ENCODE peak calls at places on chromosome 12, in six cellular contexts. One of them, this sample, is unnamed.

GRCh38 chr12:27337376-27337775 is 4.7 kb downstream of the BMAL2 start:
- DNase-seq in WERI-Rb-1: peak; percentile 29
- DNase-seq in adrenal gland: no peak
- DNase-seq in suprapubic skin: no peak
- DNase-seq in heart left ventricle: no peak
- DNase-seq in MG63: no peak
- DNase-seq in this sample: no peak

GRCh38 chr12:46450279-46450748 is 77.7 kb upstream of the SLC38A2 start:
- DNase-seq in suprapubic skin: peak; percentile 80
- DNase-seq in WERI-Rb-1: no peak
- DNase-seq in MG63: no peak
- DNase-seq in adrenal gland: peak; percentile 64
- DNase-seq in heart left ventricle: peak; percentile 79
- DNase-seq in this sample: no peak

GRCh38 chr12:19992311-19992710 is 376.0 kb upstream of the PDE3A start:
- DNase-seq in heart left ventricle: no peak
- DNase-seq in MG63: no peak
- DNase-seq in WERI-Rb-1: no peak
- DNase-seq in adrenal gland: no peak
- DNase-seq in suprapubic skin: no peak
- DNase-seq in this sample: no peak

GRCh38 chr12:76518699-76519098 is 40.9 kb downstream of the OSBPL8 start:
- DNase-seq in MG63: no peak
- DNase-seq in suprapubic skin: no peak
- DNase-seq in heart left ventricle: no peak
- DNase-seq in adrenal gland: no peak
- DNase-seq in WERI-Rb-1: no peak
- DNase-seq in this sample: no peak

GRCh38 chr12:130161261-130162231 is 718 bp upstream of the FZD10 start:
- DNase-seq in heart left ventricle: no peak
- DNase-seq in suprapubic skin: no peak
- DNase-seq in adrenal gland: no peak
- DNase-seq in WERI-Rb-1: peak; percentile 58
- DNase-seq in MG63: peak; percentile 56
- DNase-seq in this sample: no peak

GRCh38 chr12:32946504-32947131 is 50.0 kb upstream of the PKP2 start:
- DNase-seq in suprapubic skin: no peak
- DNase-seq in MG63: no peak
- DNase-seq in heart left ventricle: no peak
- DNase-seq in WERI-Rb-1: no peak
- DNase-seq in adrenal gland: no peak
- DNase-seq in this sample: no peak

GRCh38 chr12:116659771-116660481 is 77.9 kb downstream of the SPRING1 start:
- DNase-seq in WERI-Rb-1: no peak
- DNase-seq in MG63: peak; percentile 26
- DNase-seq in heart left ventricle: no peak
- DNase-seq in adrenal gland: peak; percentile 62
- DNase-seq in suprapubic skin: no peak
- DNase-seq in this sample: no peak

GRCh38 chr12:44459569-44459968 is 416.5 kb downstream of the NELL2 start:
- DNase-seq in MG63: no peak
- DNase-seq in adrenal gland: no peak
- DNase-seq in suprapubic skin: no peak
- DNase-seq in heart left ventricle: no peak
- DNase-seq in WERI-Rb-1: no peak
- DNase-seq in this sample: no peak

DNA sequence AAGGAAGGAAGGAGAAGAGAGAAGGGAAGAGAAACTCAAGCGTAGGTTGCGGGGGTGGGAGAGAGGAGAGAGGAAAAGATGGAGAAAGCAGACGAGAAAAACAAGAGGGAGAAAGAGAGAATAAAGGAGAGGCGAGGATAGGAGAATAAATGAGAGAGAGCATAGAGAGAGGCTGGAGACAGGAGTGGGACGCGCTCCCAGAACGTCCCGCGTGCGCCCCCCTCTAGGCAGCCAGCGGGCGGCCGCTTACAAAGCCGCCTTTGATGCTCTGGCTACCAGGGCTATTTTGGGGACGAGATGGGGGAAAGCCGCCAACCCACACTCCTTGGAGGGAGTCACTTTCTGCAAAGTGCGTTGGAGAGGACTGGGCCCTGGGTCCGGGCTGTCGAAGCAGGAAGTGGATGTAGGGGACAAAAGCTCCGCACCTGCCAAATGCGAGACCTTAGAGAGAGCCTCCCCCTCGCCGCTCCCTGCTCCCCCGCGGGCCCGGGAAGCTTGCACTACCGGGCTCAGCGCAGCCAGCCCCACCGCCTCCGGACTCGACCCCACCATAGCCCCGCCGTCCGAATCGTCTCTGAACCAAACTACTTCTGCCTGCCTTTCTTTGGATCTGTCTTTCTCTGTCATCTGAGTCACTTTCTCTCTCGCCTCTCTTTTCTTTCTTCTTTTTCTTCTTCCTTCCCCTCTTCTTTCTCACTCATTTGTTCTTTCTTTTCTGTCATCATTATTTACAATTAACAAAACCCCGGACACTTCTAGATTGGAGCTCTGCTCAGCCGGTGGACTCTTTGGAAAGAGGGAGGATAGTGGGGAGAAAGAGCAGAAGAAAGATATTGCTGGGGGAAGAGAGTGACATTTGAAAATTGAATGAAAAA is 8.0 kb downstream of the ASCL1 start:
- DNase-seq in heart left ventricle: no peak
- DNase-seq in adrenal gland: no peak
- DNase-seq in WERI-Rb-1: no peak
- DNase-seq in MG63: no peak
- DNase-seq in suprapubic skin: no peak
- DNase-seq in this sample: no peak
- H3K4me3 ChIP-seq in heart left ventricle: no peak overlapping the region
- H3K4me3 ChIP-seq in adrenal gland: no peak overlapping the region
- H3K4me3 ChIP-seq in WERI-Rb-1: no peak overlapping the region
- H3K4me3 ChIP-seq in MG63: no peak overlapping the region
- H3K4me3 ChIP-seq in suprapubic skin: peak overlapping the region; percentile 9
- H3K4me3 ChIP-seq in this sample: peak overlapping the region; percentile 23

GRCh38 chr12:9794484-9795063 is 32.7 kb upstream of the KLRF1 start:
- DNase-seq in adrenal gland: no peak
- DNase-seq in MG63: no peak
- DNase-seq in WERI-Rb-1: no peak
- DNase-seq in suprapubic skin: no peak
- DNase-seq in heart left ventricle: no peak
- DNase-seq in this sample: no peak
- H3K4me3 ChIP-seq in adrenal gland: no peak overlapping the region
- H3K4me3 ChIP-seq in MG63: no peak overlapping the region
- H3K4me3 ChIP-seq in WERI-Rb-1: no peak overlapping the region
- H3K4me3 ChIP-seq in suprapubic skin: no peak overlapping the region
- H3K4me3 ChIP-seq in heart left ventricle: peak overlapping the region; percentile 1
- H3K4me3 ChIP-seq in this sample: no peak overlapping the region

GRCh38 chr12:98686603-98687002 is 41.5 kb downstream of the APAF1 start:
- DNase-seq in MG63: no peak
- DNase-seq in heart left ventricle: no peak
- DNase-seq in adrenal gland: no peak
- DNase-seq in WERI-Rb-1: no peak
- DNase-seq in suprapubic skin: no peak
- DNase-seq in this sample: no peak
- H3K4me3 ChIP-seq in MG63: no peak overlapping the region
- H3K4me3 ChIP-seq in heart left ventricle: no peak overlapping the region
- H3K4me3 ChIP-seq in adrenal gland: no peak overlapping the region
- H3K4me3 ChIP-seq in WERI-Rb-1: no peak overlapping the region
- H3K4me3 ChIP-seq in suprapubic skin: no peak overlapping the region
- H3K4me3 ChIP-seq in this sample: no peak overlapping the region

GRCh38 chr12:64691227-64691792 is 67.9 kb downstream of the GNS start:
- DNase-seq in suprapubic skin: no peak
- DNase-seq in heart left ventricle: no peak
- DNase-seq in WERI-Rb-1: no peak
- DNase-seq in MG63: no peak
- DNase-seq in adrenal gland: no peak
- DNase-seq in this sample: no peak
- H3K4me3 ChIP-seq in suprapubic skin: no peak overlapping the region
- H3K4me3 ChIP-seq in heart left ventricle: no peak overlapping the region
- H3K4me3 ChIP-seq in WERI-Rb-1: no peak overlapping the region
- H3K4me3 ChIP-seq in MG63: no peak overlapping the region
- H3K4me3 ChIP-seq in adrenal gland: no peak overlapping the region
- H3K4me3 ChIP-seq in this sample: no peak overlapping the region

DNA sequence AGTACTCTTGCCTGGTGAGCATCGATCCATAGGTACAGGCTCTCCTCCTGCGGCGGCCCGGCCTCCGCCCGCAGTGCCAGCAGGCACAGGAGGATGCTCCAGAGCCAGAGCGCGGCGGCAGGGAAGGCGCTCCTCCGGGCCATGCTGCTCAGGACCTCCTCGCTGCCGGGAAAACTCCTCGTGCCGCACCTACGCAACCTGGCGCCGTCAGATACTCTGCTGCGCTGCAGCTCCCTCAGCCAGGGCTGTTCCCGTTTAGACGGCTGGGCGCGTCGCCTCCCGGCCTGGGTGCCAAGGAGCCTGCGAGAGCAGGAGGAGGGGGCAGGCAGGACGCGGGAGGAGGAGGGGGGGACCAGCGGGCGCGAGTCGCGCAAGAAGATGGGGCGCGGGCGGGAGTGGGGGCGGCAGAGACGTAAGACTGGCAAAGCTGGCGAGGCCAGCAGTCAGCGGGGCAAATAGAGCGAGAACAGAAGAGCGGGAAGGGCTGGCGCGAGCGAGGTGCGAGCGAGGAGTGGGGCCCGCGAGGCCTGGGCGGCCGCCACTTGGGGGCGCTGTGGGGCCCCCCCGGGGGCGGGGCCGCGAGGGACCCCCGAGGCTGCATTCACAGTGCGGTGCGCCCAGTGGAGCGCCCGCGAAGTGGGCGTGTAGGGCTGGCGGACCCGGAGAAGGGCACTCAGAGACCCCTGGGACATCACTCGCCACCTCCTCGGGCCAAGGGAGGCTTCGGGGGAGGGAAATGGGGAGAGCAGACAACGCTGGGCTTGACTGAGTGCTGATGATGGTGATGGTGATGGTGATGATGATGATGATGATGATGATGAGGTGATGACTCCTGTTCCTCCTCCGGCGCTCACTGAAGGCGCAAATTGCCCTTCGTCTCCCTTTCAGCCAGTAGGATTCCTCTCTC is at the start of gene WIF1:
- DNase-seq in heart left ventricle: peak; percentile 24
- DNase-seq in WERI-Rb-1: peak; percentile 56
- DNase-seq in MG63: peak; percentile 52
- DNase-seq in suprapubic skin: peak; percentile 63
- DNase-seq in adrenal gland: no peak
- DNase-seq in this sample: no peak
- H3K4me3 ChIP-seq in heart left ventricle: peak within 1 kb of the TSS; percentile 38
- H3K4me3 ChIP-seq in WERI-Rb-1: peak within 1 kb of the TSS; percentile 44
- H3K4me3 ChIP-seq in MG63: peak within 1 kb of the TSS; percentile 34
- H3K4me3 ChIP-seq in suprapubic skin: peak within 1 kb of the TSS; percentile 42
- H3K4me3 ChIP-seq in adrenal gland: no peak within 1 kb of the TSS
- H3K4me3 ChIP-seq in this sample: peak within 1 kb of the TSS; percentile 15

This sample was measured in epithelial cell of proximal tubule.